ENCODE peak calls at places on chromosomes 2 and 18, in nine cellular contexts. J is smooth muscle cell of the brain vasculature; V is effector memory CD4-positive, alpha-beta T cell; I is activated CD8-positive, alpha-beta memory T cell treated with anti-CD3 and anti-CD28 coated beads for 1 hour; O is stimulated activated naive CD8-positive, alpha-beta T cell treated with anti-CD3 and anti-CD28 coated beads, Interleukin-15, amount 100 ng/mL, for 72 hours; A is activated T-cell treated with anti-CD3 and anti-CD28 coated beads, Interleukin-2, amount 50 U/mL, for 48 hours; T is HEK293T; X is stimulated activated CD8-positive, alpha-beta memory T cell treated with anti-CD3 and anti-CD28 coated beads, Interleukin-2, amount 100 ng/mL, for 48 hours; Y is NCI-H82. W is an unnamed sample.
A peak's percentile ranks its signal among the peaks of the same experiment; 100 is the strongest.

GRCh38 chr2:40208478-40208877 is 243.4 kb downstream of the SLC8A1 start:
- DNase-seq in J (no peak), V (no peak), I (no peak), O (no peak), A (no peak), T (no peak), X (no peak), Y (no peak), W (no peak)

GRCh38 chr2:217182996-217183395 is 323.1 kb upstream of the TNP1 start:
- DNase-seq in J (no peak), V (no peak), I (no peak), O (no peak), A (no peak), T (no peak), X (no peak), Y (peak; percentile 10), W (no peak)

GRCh38 chr2:96860065-96861029 is 2.5 kb upstream of the ANKRD39 start:
- DNase-seq in J (no peak), V (no peak), I (no peak), O (no peak), A (peak; percentile 64), T (no peak), X (no peak), Y (no peak), W (peak; percentile 27)

GRCh38 chr2:163681765-163682164 is 54.0 kb downstream of the FIGN start:
- DNase-seq in J (no peak), V (no peak), I (no peak), O (no peak), A (no peak), T (no peak), X (no peak), Y (no peak), W (no peak)

GRCh38 chr2:285506-285905 is 2.4 kb downstream of the ALKAL2 start:
- DNase-seq in J (no peak), V (no peak), I (no peak), O (no peak), A (no peak), T (no peak), X (no peak), Y (no peak), W (no peak)

GRCh38 chr2:233051241-233052149 is 8.6 kb upstream of the INPP5D start:
- DNase-seq in J (no peak), V (no peak), I (no peak), O (no peak), A (no peak), T (no peak), X (no peak), Y (no peak), W (peak; percentile 84)

GRCh38 chr18:24086082-24086481 is 52.8 kb upstream of the CABYR start:
- DNase-seq in J (no peak), V (no peak), I (no peak), O (no peak), A (no peak), T (no peak), X (no peak), Y (no peak), W (no peak)

GRCh38 chr2:160279813-160280465 is 79.9 kb upstream of the ITGB6 start:
- DNase-seq in J (no peak), V (no peak), I (no peak), O (no peak), A (no peak), T (no peak), X (no peak), Y (no peak), W (no peak)

GRCh38 chr2:182821172-182821571 is 45.3 kb downstream of the FRZB start:
- DNase-seq in J (no peak), V (no peak), I (no peak), O (no peak), A (no peak), T (no peak), X (no peak), Y (peak; percentile 26), W (no peak)

GRCh38 chr18:36211612-36212065 is 24.3 kb downstream of the MOCOS start:
- DNase-seq in J (no peak), V (no peak), I (no peak), O (no peak), A (no peak), T (no peak), X (no peak), Y (no peak), W (no peak)

GRCh38 chr2:128754246-128754724 is 435.6 kb upstream of the HS6ST1 start:
- DNase-seq in J (no peak), V (no peak), I (no peak), O (no peak), A (no peak), T (no peak), X (no peak), Y (no peak), W (no peak)

GRCh38 chr2:1886405-1886992 is 142.2 kb upstream of the PXDN start:
- DNase-seq in J (peak; percentile 53), V (no peak), I (no peak), O (peak; percentile 24), A (peak; percentile 58), T (peak; percentile 71), X (peak; percentile 34), Y (peak; percentile 85), W (peak; percentile 76)

GRCh38 chr2:207256476-207257207 is 90.9 kb upstream of the KLF7 start:
- DNase-seq in J (no peak), V (no peak), I (no peak), O (no peak), A (no peak), T (no peak), X (no peak), Y (no peak), W (no peak)

GRCh38 chr18:49052891-49053644 is 102.3 kb upstream of the SMAD7 start:
- DNase-seq in J (peak; percentile 75), V (no peak), I (no peak), O (no peak), A (peak; percentile 36), T (no peak), X (no peak), Y (peak; percentile 80), W (no peak)

GRCh38 chr2:211756266-211756665 is 782.3 kb downstream of the ERBB4 start:
- DNase-seq in J (no peak), V (no peak), I (no peak), O (no peak), A (no peak), T (no peak), X (no peak), Y (no peak), W (no peak)

GRCh38 chr2:625415-626135 is 51.6 kb downstream of the TMEM18 start:
- DNase-seq in J (no peak), V (no peak), I (no peak), O (no peak), A (no peak), T (no peak), X (no peak), Y (no peak), W (no peak)

GRCh38 chr2:25230128-25230527 is 61.7 kb upstream of the POMC start:
- DNase-seq in J (no peak), V (no peak), I (no peak), O (no peak), A (no peak), T (no peak), X (no peak), Y (no peak), W (no peak)

GRCh38 chr2:70523996-70524965 is 29.3 kb downstream of the TGFA start:
- DNase-seq in J (no peak), V (peak; percentile 5), I (no peak), O (peak; percentile 34), A (peak; percentile 37), T (no peak), X (no peak), Y (no peak), W (peak; percentile 65)

GRCh38 chr2:20168727-20169696 is 55.9 kb downstream of the SDC1 start:
- DNase-seq in J (no peak), V (no peak), I (no peak), O (no peak), A (no peak), T (no peak), X (no peak), Y (no peak), W (peak; percentile 35)

GRCh38 chr2:29238497-29238896 is 123.3 kb downstream of the CLIP4 start:
- DNase-seq in J (no peak), V (no peak), I (no peak), O (no peak), A (peak; percentile 37), T (peak; percentile 76), X (no peak), Y (peak; percentile 76), W (peak; percentile 75)

GRCh38 chr18:10038268-10038667 is 124.5 kb downstream of the VAPA start:
- DNase-seq in J (no peak), V (no peak), I (no peak), O (no peak), A (no peak), T (no peak), X (no peak), Y (peak; percentile 5), W (no peak)

GRCh38 chr2:36290306-36290705 is 65.3 kb upstream of the CRIM1 start:
- DNase-seq in J (no peak), V (no peak), I (no peak), O (no peak), A (no peak), T (no peak), X (no peak), Y (peak; percentile 75), W (no peak)

GRCh38 chr18:79540914-79541301 is 138.7 kb upstream of the CTDP1 start:
- DNase-seq in J (no peak), V (no peak), I (no peak), O (no peak), A (no peak), T (no peak), X (no peak), Y (no peak), W (peak; percentile 17)

GRCh38 chr18:48896875-48897511 is 53.8 kb downstream of the SMAD7 start:
- DNase-seq in J (no peak), V (no peak), I (no peak), O (no peak), A (peak; percentile 48), T (no peak), X (peak; percentile 32), Y (peak; percentile 32), W (peak; percentile 86)